ENCODE peak calls at places on chromosomes 1 and 21, in six cellular contexts. R, O, D, U, P and E are unnamed samples.

GRCh38 chr1:179217943-179218507 is 11.5 kb downstream of the ABL2 start:
- DNase-seq in R (peak; percentile 55), O (peak; percentile 38), D (no peak), U (no peak), P (no peak), E (no peak)

GRCh38 chr21:21921410-21922232 is 923.4 kb downstream of the NCAM2 start:
- DNase-seq in R (peak; percentile 11), O (peak; percentile 1), D (no peak), U (no peak), P (no peak), E (no peak)

GRCh38 chr1:244052011-244052727 is 1.1 kb downstream of the ZBTB18 start:
- DNase-seq in R (peak; percentile 19), O (peak; percentile 58), D (no peak), U (no peak), P (no peak), E (no peak)

GRCh38 chr1:50393522-50394120 is 29.6 kb downstream of the DMRTA2 start:
- DNase-seq in R (no peak), O (no peak), D (peak; percentile 30), U (no peak), P (no peak), E (no peak)

GRCh38 chr1:205275133-205275532 is 46.4 kb downstream of the NUAK2 start:
- DNase-seq in R (no peak), O (no peak), D (no peak), U (no peak), P (no peak), E (no peak)

GRCh38 chr1:54715493-54716298 is at the start of gene TTC4:
- DNase-seq in R (peak; percentile 65), O (peak; percentile 83), D (peak; percentile 85), U (peak; percentile 65), P (peak; percentile 46), E (peak; percentile 81)

GRCh38 chr1:213019450-213019849 is 3.8 kb upstream of the ANGEL2 start:
- DNase-seq in R (no peak), O (no peak), D (no peak), U (no peak), P (no peak), E (no peak)

GRCh38 chr1:109622103-109622892 is 2.7 kb downstream of the AMPD2 start:
- DNase-seq in R (no peak), O (no peak), D (no peak), U (no peak), P (no peak), E (no peak)

GRCh38 chr21:26739189-26739588 is 106.0 kb downstream of the ADAMTS1 start:
- DNase-seq in R (peak; percentile 31), O (peak; percentile 57), D (no peak), U (peak; percentile 38), P (no peak), E (no peak)

GRCh38 chr1:202237052-202237451 is 43.5 kb downstream of the LGR6 start:
- DNase-seq in R (peak; percentile 15), O (peak; percentile 49), D (peak; percentile 93), U (peak; percentile 76), P (peak; percentile 80), E (peak; percentile 41)

DNA sequence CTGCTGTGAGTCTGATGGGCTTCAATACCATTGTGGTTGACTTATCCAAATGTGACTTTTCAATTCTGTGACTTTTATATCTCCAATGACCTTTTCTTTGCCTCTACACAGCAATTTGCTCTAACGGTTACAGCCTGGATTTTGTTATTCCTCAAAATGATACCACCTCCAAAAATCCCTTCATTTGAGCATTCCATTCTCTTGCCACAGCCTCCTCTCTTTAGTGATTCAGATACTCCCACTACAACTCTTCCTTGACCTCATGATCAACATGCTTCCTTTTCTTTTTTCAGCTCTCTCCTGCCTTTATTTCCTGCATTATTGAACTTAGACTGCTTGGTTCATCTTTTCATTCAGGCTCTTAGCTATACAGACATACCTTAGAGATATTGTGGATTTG is 16.6 kb upstream of the IL19 start:
- DNase-seq in R (peak; percentile 69), O (no peak), D (no peak), U (no peak), P (no peak), E (no peak)
- H3K14ac ChIP-seq in R (no peak overlapping the region), O (no peak overlapping the region), D (no peak overlapping the region), U (no peak overlapping the region), P (no peak overlapping the region), E (no peak overlapping the region)

DNA sequence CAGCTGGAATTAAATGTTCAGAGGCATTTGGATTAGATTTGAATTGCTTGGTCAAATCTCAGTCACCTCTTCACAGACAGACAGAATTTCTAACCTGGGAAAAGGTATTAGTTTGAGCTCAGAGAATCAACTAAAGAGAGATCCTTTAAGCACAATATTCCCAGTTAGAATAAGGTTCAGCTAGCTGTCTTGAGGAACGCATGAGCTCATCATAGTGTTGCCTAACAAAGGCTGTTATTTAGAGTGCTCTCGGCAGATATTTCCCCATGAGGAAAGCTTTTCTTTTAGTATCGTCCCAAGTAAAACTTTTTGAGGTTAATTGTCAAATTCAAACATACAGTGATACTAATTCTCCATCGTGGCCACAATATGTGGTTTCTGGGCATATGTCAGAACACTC is 269.9 kb downstream of the HLX start:
- DNase-seq in R (peak; percentile 45), O (peak; percentile 66), D (no peak), U (no peak), P (no peak), E (no peak)
- H4K8ac ChIP-seq in R (no peak overlapping the region), O (no peak overlapping the region), D (no peak overlapping the region), U (no peak overlapping the region), P (no peak overlapping the region), E (no peak overlapping the region)

DNA sequence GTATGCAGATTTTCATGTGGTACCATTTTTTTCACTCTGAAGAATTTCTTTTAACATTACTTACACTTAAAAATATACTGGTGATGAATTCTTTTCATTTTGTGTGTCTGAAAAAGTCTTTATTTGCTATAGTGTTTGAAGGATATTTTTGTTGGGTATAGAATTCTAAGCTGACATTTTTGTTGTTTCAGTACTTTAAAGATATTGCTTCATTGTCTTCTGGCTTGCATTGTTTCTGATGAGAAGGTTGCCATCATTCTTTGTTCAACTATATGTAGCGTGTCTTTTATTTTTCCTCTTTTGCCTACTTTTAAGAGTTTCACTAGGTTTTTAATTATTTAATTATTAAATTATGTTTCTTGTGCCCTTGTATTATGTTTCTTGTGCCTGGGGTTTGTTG is 8.0 kb downstream of the HS2ST1 start:
- DNase-seq in R (no peak), O (no peak), D (no peak), U (no peak), P (no peak), E (no peak)
- H3K9me3 ChIP-seq in R (peaks cover 5% of the 10 kb centered on the region), O (peaks cover 14% of the 10 kb centered on the region), D (peaks cover 11% of the 10 kb centered on the region), U (peaks cover 6% of the 10 kb centered on the region), P (peaks cover 21% of the 10 kb centered on the region), E (peaks cover 8% of the 10 kb centered on the region)

DNA sequence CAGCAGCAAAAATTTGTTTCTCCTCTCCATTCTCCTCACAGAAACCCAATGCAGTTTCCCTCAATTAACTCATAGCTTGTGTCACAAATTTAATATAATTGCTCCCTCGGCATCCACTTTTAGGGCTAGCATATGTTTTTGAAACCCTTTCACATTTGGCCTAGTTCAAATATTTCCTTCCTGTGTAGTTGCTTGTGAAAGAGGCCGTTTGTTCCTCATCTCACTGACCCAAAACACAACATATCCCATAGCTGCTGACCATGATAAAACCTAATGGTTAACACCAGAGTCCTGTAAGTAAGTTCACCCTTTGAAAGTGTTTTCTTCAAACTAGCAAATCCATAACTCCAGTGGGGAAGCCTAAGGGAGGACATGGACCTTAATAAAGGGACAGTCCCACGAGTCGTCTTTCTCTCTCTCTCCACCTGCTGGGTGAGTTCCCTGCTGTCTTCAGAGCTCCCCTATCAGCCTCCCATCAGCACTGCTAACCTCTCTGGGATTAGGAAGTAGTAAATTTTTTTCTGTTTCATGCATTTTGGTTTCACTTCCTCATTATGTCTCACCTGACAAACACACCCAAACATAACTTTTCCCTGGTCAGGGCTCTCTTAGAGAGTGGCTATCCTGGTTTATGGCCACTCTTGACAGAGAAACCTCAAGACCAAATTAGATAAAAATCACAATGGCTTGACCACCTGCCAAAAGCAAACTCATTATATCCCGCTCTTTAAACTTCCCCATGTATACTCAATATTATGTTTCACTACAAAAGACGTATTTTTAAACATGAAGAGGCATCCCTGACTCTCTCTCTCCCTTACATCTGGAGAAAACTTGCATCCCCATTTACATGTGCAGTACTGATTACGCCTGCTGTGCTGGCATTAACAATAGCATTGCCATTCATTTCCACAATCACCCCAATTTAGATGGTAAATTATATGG is 177.7 kb upstream of the HP1BP3 start:
- DNase-seq in R (no peak), O (no peak), D (no peak), U (no peak), P (no peak), E (no peak)
- H3K14ac ChIP-seq in R (no peak overlapping the region), O (no peak overlapping the region), D (no peak overlapping the region), U (no peak overlapping the region), P (no peak overlapping the region), E (no peak overlapping the region)

GRCh38 chr1:89939693-89940438 is 55.0 kb upstream of the ZNF326 start:
- DNase-seq in R (no peak), O (no peak), D (no peak), U (no peak), P (no peak), E (no peak)
- H4K8ac ChIP-seq in R (no peak overlapping the region), O (no peak overlapping the region), D (no peak overlapping the region), U (no peak overlapping the region), P (no peak overlapping the region), E (no peak overlapping the region)